ENCODE peak calls at places on chromosomes 3 and 15, in five cellular contexts. One of them, this sample, is unnamed.

GRCh38 chr3:155846119-155846518 is 8.1 kb downstream of the SLC33A1 start:
- DNase-seq in HL-60: no peak
- DNase-seq in stomach: no peak
- DNase-seq in AG04449: no peak
- DNase-seq in mammary epithelial cell: no peak
- DNase-seq in this sample: no peak

GRCh38 chr3:107431048-107431297 is 53.7 kb downstream of the CCDC54 start:
- DNase-seq in HL-60: peak; percentile 12
- DNase-seq in stomach: no peak
- DNase-seq in AG04449: no peak
- DNase-seq in mammary epithelial cell: peak; percentile 27
- DNase-seq in this sample: no peak

GRCh38 chr3:188049890-188050530 is 103.9 kb upstream of the LPP start:
- DNase-seq in HL-60: no peak
- DNase-seq in stomach: no peak
- DNase-seq in AG04449: no peak
- DNase-seq in mammary epithelial cell: no peak
- DNase-seq in this sample: no peak

GRCh38 chr3:187741403-187742350 is 3.6 kb downstream of the BCL6 start:
- DNase-seq in HL-60: peak; percentile 85
- DNase-seq in stomach: peak; percentile 72
- DNase-seq in AG04449: no peak
- DNase-seq in mammary epithelial cell: peak; percentile 64
- DNase-seq in this sample: no peak

GRCh38 chr3:14522768-14523167 is 17.4 kb downstream of the GRIP2 start:
- DNase-seq in HL-60: no peak
- DNase-seq in stomach: no peak
- DNase-seq in AG04449: no peak
- DNase-seq in mammary epithelial cell: no peak
- DNase-seq in this sample: no peak

GRCh38 chr3:109224333-109224732 is 87.8 kb downstream of the C3orf85 start:
- DNase-seq in HL-60: peak; percentile 3
- DNase-seq in stomach: peak; percentile 42
- DNase-seq in AG04449: no peak
- DNase-seq in mammary epithelial cell: no peak
- DNase-seq in this sample: no peak

GRCh38 chr3:119937229-119937628 is 155.3 kb downstream of the NR1I2 start:
- DNase-seq in HL-60: no peak
- DNase-seq in stomach: no peak
- DNase-seq in AG04449: no peak
- DNase-seq in mammary epithelial cell: peak; percentile 5
- DNase-seq in this sample: no peak

GRCh38 chr15:52653451-52653964 is 25.7 kb downstream of the ATOSA start:
- DNase-seq in HL-60: no peak
- DNase-seq in stomach: no peak
- DNase-seq in AG04449: no peak
- DNase-seq in mammary epithelial cell: peak; percentile 71
- DNase-seq in this sample: peak; percentile 54

GRCh38 chr15:62625421-62626033 is 417.0 kb upstream of the TPM1 start:
- DNase-seq in HL-60: no peak
- DNase-seq in stomach: no peak
- DNase-seq in AG04449: peak; percentile 42
- DNase-seq in mammary epithelial cell: no peak
- DNase-seq in this sample: peak; percentile 92

GRCh38 chr3:114144909-114145688 is 33.8 kb downstream of the DRD3 start:
- DNase-seq in HL-60: no peak
- DNase-seq in stomach: peak; percentile 28
- DNase-seq in AG04449: peak; percentile 75
- DNase-seq in mammary epithelial cell: peak; percentile 87
- DNase-seq in this sample: peak; percentile 74

GRCh38 chr15:81752149-81752942 is 293.5 kb downstream of the MEX3B start:
- DNase-seq in HL-60: peak; percentile 5
- DNase-seq in stomach: peak; percentile 31
- DNase-seq in AG04449: no peak
- DNase-seq in mammary epithelial cell: peak; percentile 34
- DNase-seq in this sample: no peak

GRCh38 chr3:12929801-12930200 is 88.4 kb upstream of the RPL32 start:
- DNase-seq in HL-60: no peak
- DNase-seq in stomach: no peak
- DNase-seq in AG04449: no peak
- DNase-seq in mammary epithelial cell: no peak
- DNase-seq in this sample: no peak

GRCh38 chr3:178295257-178295912 is 240.9 kb upstream of the KCNMB2 start:
- DNase-seq in HL-60: no peak
- DNase-seq in stomach: no peak
- DNase-seq in AG04449: peak; percentile 97
- DNase-seq in mammary epithelial cell: no peak
- DNase-seq in this sample: peak; percentile 90

GRCh38 chr3:71784914-71785593 is at the start of gene PROK2:
- DNase-seq in HL-60: peak; percentile 76
- DNase-seq in stomach: no peak
- DNase-seq in AG04449: no peak
- DNase-seq in mammary epithelial cell: no peak
- DNase-seq in this sample: no peak

GRCh38 chr3:192861972-192862371 is 55.7 kb downstream of the MB21D2 start:
- DNase-seq in HL-60: no peak
- DNase-seq in stomach: no peak
- DNase-seq in AG04449: no peak
- DNase-seq in mammary epithelial cell: no peak
- DNase-seq in this sample: no peak

GRCh38 chr3:29764059-29764458 is 483.2 kb downstream of the RBMS3 start:
- DNase-seq in HL-60: no peak
- DNase-seq in stomach: no peak
- DNase-seq in AG04449: peak; percentile 62
- DNase-seq in mammary epithelial cell: no peak
- DNase-seq in this sample: peak; percentile 79

GRCh38 chr3:107833722-107834416 is 257.0 kb downstream of the CD47 start:
- DNase-seq in HL-60: no peak
- DNase-seq in stomach: no peak
- DNase-seq in AG04449: no peak
- DNase-seq in mammary epithelial cell: no peak
- DNase-seq in this sample: no peak

GRCh38 chr15:58383876-58384275 is 47.9 kb upstream of the LIPC start:
- DNase-seq in HL-60: no peak
- DNase-seq in stomach: no peak
- DNase-seq in AG04449: no peak
- DNase-seq in mammary epithelial cell: no peak
- DNase-seq in this sample: no peak

GRCh38 chr3:173583496-173583895 is 186.0 kb downstream of the NLGN1 start:
- DNase-seq in HL-60: no peak
- DNase-seq in stomach: no peak
- DNase-seq in AG04449: no peak
- DNase-seq in mammary epithelial cell: no peak
- DNase-seq in this sample: no peak

GRCh38 chr3:108477511-108478147 is 32.8 kb downstream of the MYH15 start:
- DNase-seq in HL-60: peak; percentile 68
- DNase-seq in stomach: peak; percentile 52
- DNase-seq in AG04449: no peak
- DNase-seq in mammary epithelial cell: peak; percentile 48
- DNase-seq in this sample: peak; percentile 47

GRCh38 chr3:28726840-28727239 is 378.2 kb upstream of the AZI2 start:
- DNase-seq in HL-60: peak; percentile 19
- DNase-seq in stomach: peak; percentile 54
- DNase-seq in AG04449: no peak
- DNase-seq in mammary epithelial cell: peak; percentile 31
- DNase-seq in this sample: no peak

GRCh38 chr3:124878561-124879394 is 8.4 kb downstream of the ITGB5 start:
- DNase-seq in HL-60: no peak
- DNase-seq in stomach: no peak
- DNase-seq in AG04449: peak; percentile 77
- DNase-seq in mammary epithelial cell: peak; percentile 94
- DNase-seq in this sample: peak; percentile 68

GRCh38 chr3:191051037-191051436 is 148.0 kb upstream of the OSTN start:
- DNase-seq in HL-60: no peak
- DNase-seq in stomach: no peak
- DNase-seq in AG04449: no peak
- DNase-seq in mammary epithelial cell: peak; percentile 16
- DNase-seq in this sample: no peak

GRCh38 chr3:188962253-188963247 is 209.2 kb upstream of the TPRG1 start:
- DNase-seq in HL-60: no peak
- DNase-seq in stomach: no peak
- DNase-seq in AG04449: no peak
- DNase-seq in mammary epithelial cell: peak; percentile 59
- DNase-seq in this sample: no peak

GRCh38 chr3:169479314-169479939 is 184.1 kb downstream of the MECOM start:
- DNase-seq in HL-60: no peak
- DNase-seq in stomach: no peak
- DNase-seq in AG04449: no peak
- DNase-seq in mammary epithelial cell: no peak
- DNase-seq in this sample: no peak

GRCh38 chr3:76370749-76371148 is 585.4 kb upstream of the ZNF717 start:
- DNase-seq in HL-60: no peak
- DNase-seq in stomach: no peak
- DNase-seq in AG04449: no peak
- DNase-seq in mammary epithelial cell: no peak
- DNase-seq in this sample: no peak

GRCh38 chr15:42091753-42092665 is 2.4 kb downstream of the PLA2G4D start:
- DNase-seq in HL-60: no peak
- DNase-seq in stomach: no peak
- DNase-seq in AG04449: no peak
- DNase-seq in mammary epithelial cell: peak; percentile 65
- DNase-seq in this sample: no peak

GRCh38 chr3:176595307-176595706 is 602.0 kb downstream of the TBL1XR1 start:
- DNase-seq in HL-60: no peak
- DNase-seq in stomach: no peak
- DNase-seq in AG04449: peak; percentile 28
- DNase-seq in mammary epithelial cell: no peak
- DNase-seq in this sample: no peak

GRCh38 chr3:48426401-48426909 is 3.4 kb downstream of the PLXNB1 start:
- DNase-seq in HL-60: no peak
- DNase-seq in stomach: no peak
- DNase-seq in AG04449: no peak
- DNase-seq in mammary epithelial cell: no peak
- DNase-seq in this sample: no peak

GRCh38 chr3:49675912-49676311 is 1.8 kb downstream of the APEH start:
- DNase-seq in HL-60: no peak
- DNase-seq in stomach: no peak
- DNase-seq in AG04449: no peak
- DNase-seq in mammary epithelial cell: no peak
- DNase-seq in this sample: no peak

GRCh38 chr3:83065861-83066260 is 1304.4 kb upstream of the GBE1 start:
- DNase-seq in HL-60: no peak
- DNase-seq in stomach: no peak
- DNase-seq in AG04449: no peak
- DNase-seq in mammary epithelial cell: no peak
- DNase-seq in this sample: no peak

GRCh38 chr3:194867270-194867983 is 181.7 kb downstream of the FAM43A start:
- DNase-seq in HL-60: peak; percentile 48
- DNase-seq in stomach: peak; percentile 57
- DNase-seq in AG04449: no peak
- DNase-seq in mammary epithelial cell: no peak
- DNase-seq in this sample: no peak

GRCh38 chr15:45573961-45574629 is 13.1 kb upstream of the BLOC1S6 start:
- DNase-seq in HL-60: no peak
- DNase-seq in stomach: no peak
- DNase-seq in AG04449: no peak
- DNase-seq in mammary epithelial cell: no peak
- DNase-seq in this sample: no peak
- TF ChIP-seq CTCF in HL-60: no peak
- TF ChIP-seq CTCF in stomach: no peak
- TF ChIP-seq CTCF in AG04449: peak; percentile 44
- TF ChIP-seq CTCF in mammary epithelial cell: peak; percentile 29
- TF ChIP-seq CTCF in this sample: peak; percentile 26

GRCh38 chr3:17901893-17902292 is 159.5 kb upstream of the TBC1D5 start:
- DNase-seq in HL-60: no peak
- DNase-seq in stomach: no peak
- DNase-seq in AG04449: no peak
- DNase-seq in mammary epithelial cell: no peak
- DNase-seq in this sample: no peak

GRCh38 chr3:17910922-17911321 is 168.5 kb upstream of the TBC1D5 start:
- DNase-seq in HL-60: no peak
- DNase-seq in stomach: no peak
- DNase-seq in AG04449: no peak
- DNase-seq in mammary epithelial cell: no peak
- DNase-seq in this sample: no peak

GRCh38 chr3:17908399-17909191 is 166.2 kb upstream of the TBC1D5 start:
- DNase-seq in HL-60: no peak
- DNase-seq in stomach: no peak
- DNase-seq in AG04449: no peak
- DNase-seq in mammary epithelial cell: no peak
- DNase-seq in this sample: no peak

GRCh38 chr3:17905996-17906395 is 163.6 kb upstream of the TBC1D5 start:
- DNase-seq in HL-60: peak; percentile 92
- DNase-seq in stomach: no peak
- DNase-seq in AG04449: no peak
- DNase-seq in mammary epithelial cell: no peak
- DNase-seq in this sample: no peak
- TF ChIP-seq CTCF in HL-60: no peak
- TF ChIP-seq CTCF in stomach: no peak
- TF ChIP-seq CTCF in AG04449: no peak
- TF ChIP-seq CTCF in mammary epithelial cell: peak; percentile 33
- TF ChIP-seq CTCF in this sample: no peak

GRCh38 chr3:46736006-46736872 is 18.6 kb upstream of the PRSS50 start:
- DNase-seq in HL-60: no peak
- DNase-seq in stomach: peak; percentile 3
- DNase-seq in AG04449: no peak
- DNase-seq in mammary epithelial cell: no peak
- DNase-seq in this sample: no peak

GRCh38 chr3:46734773-46735172 is 17.1 kb upstream of the PRSS50 start:
- DNase-seq in HL-60: no peak
- DNase-seq in stomach: peak; percentile 17
- DNase-seq in AG04449: no peak
- DNase-seq in mammary epithelial cell: no peak
- DNase-seq in this sample: no peak

GRCh38 chr3:46730819-46731218 is 13.2 kb upstream of the PRSS50 start:
- DNase-seq in HL-60: no peak
- DNase-seq in stomach: no peak
- DNase-seq in AG04449: no peak
- DNase-seq in mammary epithelial cell: no peak
- DNase-seq in this sample: no peak

GRCh38 chr3:46731795-46732194 is 14.1 kb upstream of the PRSS50 start:
- DNase-seq in HL-60: no peak
- DNase-seq in stomach: no peak
- DNase-seq in AG04449: no peak
- DNase-seq in mammary epithelial cell: no peak
- DNase-seq in this sample: no peak

GRCh38 chr3:46733026-46733800 is 15.5 kb upstream of the PRSS50 start:
- DNase-seq in HL-60: no peak
- DNase-seq in stomach: no peak
- DNase-seq in AG04449: no peak
- DNase-seq in mammary epithelial cell: no peak
- DNase-seq in this sample: no peak
- TF ChIP-seq CTCF in HL-60: no peak
- TF ChIP-seq CTCF in stomach: no peak
- TF ChIP-seq CTCF in AG04449: no peak
- TF ChIP-seq CTCF in mammary epithelial cell: no peak
- TF ChIP-seq CTCF in this sample: peak; percentile 3

DNA sequence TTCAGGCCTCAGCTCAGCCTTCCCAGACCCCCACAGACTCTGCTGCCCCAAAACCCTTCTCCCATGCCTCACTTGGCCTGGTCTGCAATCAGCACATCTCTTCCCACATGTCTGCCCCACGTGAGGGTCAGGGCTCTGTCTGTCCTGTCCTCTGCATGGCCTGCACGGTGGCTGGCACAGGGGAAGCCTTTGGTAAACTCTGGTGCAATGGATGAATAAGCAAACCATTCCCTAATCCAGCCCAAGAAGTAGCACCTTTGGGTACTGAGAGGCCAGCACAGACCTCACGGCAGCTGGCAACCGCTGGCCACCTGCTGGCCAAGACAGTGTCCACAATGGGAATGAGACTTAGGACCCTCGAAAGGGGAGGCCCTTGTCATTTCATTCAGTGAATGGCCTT is 27.7 kb downstream of the ABTB1 start:
- DNase-seq in HL-60: no peak
- DNase-seq in stomach: no peak
- DNase-seq in AG04449: no peak
- DNase-seq in mammary epithelial cell: no peak
- DNase-seq in this sample: no peak
- TF ChIP-seq CTCF in HL-60: no peak
- TF ChIP-seq CTCF in stomach: no peak
- TF ChIP-seq CTCF in AG04449: no peak
- TF ChIP-seq CTCF in mammary epithelial cell: no peak
- TF ChIP-seq CTCF in this sample: no peak

This sample was measured in AG09319.